ENCODE peak calls at places on chromosomes 1 and 21, in six cellular contexts. K, F, V, O, H and W are unnamed samples.

GRCh38 chr1:53332188-53332564 is 4.3 kb upstream of the LRP8 start:
- DNase-seq in K (no peak), F (peak), V (no peak), O (no peak), H (no peak), W (no peak)

GRCh38 chr1:227885135-227885647 is 62.5 kb downstream of the WNT9A start:
- DNase-seq in K (peak), F (peak), V (no peak), O (no peak), H (no peak), W (no peak)

GRCh38 chr1:111581166-111581565 is 38.4 kb upstream of the RAP1A start:
- DNase-seq in K (no peak), F (no peak), V (no peak), O (no peak), H (no peak), W (no peak)

GRCh38 chr1:159341736-159342135 is 39.6 kb downstream of the FCER1A start:
- DNase-seq in K (no peak), F (no peak), V (no peak), O (no peak), H (no peak), W (no peak)

GRCh38 chr1:37158113-37158749 is 123.9 kb upstream of the GRIK3 start:
- DNase-seq in K (no peak), F (peak), V (no peak), O (no peak), H (no peak), W (no peak)

GRCh38 chr1:245205396-245205795 is 50.6 kb downstream of the KIF26B start:
- DNase-seq in K (no peak), F (no peak), V (no peak), O (no peak), H (no peak), W (no peak)

GRCh38 chr1:192575499-192576189 is at the start of gene RGS1:
- DNase-seq in K (no peak), F (no peak), V (no peak), O (peak), H (no peak), W (no peak)

GRCh38 chr1:204941415-204942338 is 71.0 kb downstream of the NFASC start:
- DNase-seq in K (peak), F (peak), V (peak), O (no peak), H (peak), W (peak)

GRCh38 chr1:105556266-105556665 is 1500.2 kb upstream of the PRMT6 start:
- DNase-seq in K (no peak), F (no peak), V (no peak), O (no peak), H (no peak), W (no peak)

GRCh38 chr21:28823464-28823863 is 169.2 kb downstream of the LTN1 start:
- DNase-seq in K (no peak), F (no peak), V (no peak), O (no peak), H (no peak), W (no peak)

GRCh38 chr1:226939439-226940028 is 560 bp upstream of the COQ8A start:
- DNase-seq in K (peak), F (no peak), V (peak), O (no peak), H (no peak), W (no peak)

GRCh38 chr1:179079113-179079761 is 2.6 kb upstream of the TOR3A start:
- DNase-seq in K (peak), F (no peak), V (peak), O (no peak), H (peak), W (peak)

GRCh38 chr1:162976628-162977027 is 92.5 kb upstream of the RGS4 start:
- DNase-seq in K (no peak), F (no peak), V (no peak), O (no peak), H (no peak), W (no peak)

GRCh38 chr1:2391034-2391384 is 345 bp downstream of the MORN1 start:
- DNase-seq in K (peak), F (peak), V (peak), O (no peak), H (no peak), W (peak)

GRCh38 chr1:41576206-41576605 is 91.7 kb upstream of the EDN2 start:
- DNase-seq in K (no peak), F (no peak), V (no peak), O (no peak), H (no peak), W (no peak)

GRCh38 chr1:175612286-175612685 is 131.1 kb downstream of the TNR start:
- DNase-seq in K (no peak), F (no peak), V (no peak), O (no peak), H (no peak), W (no peak)

GRCh38 chr1:182990413-182991144 is 32.6 kb upstream of the LAMC1 start:
- DNase-seq in K (no peak), F (no peak), V (no peak), O (no peak), H (no peak), W (no peak)

GRCh38 chr1:8463144-8463927 is 145.4 kb downstream of the SLC45A1 start:
- DNase-seq in K (peak), F (no peak), V (no peak), O (no peak), H (peak), W (no peak)

GRCh38 chr21:15837603-15838002 is 107.8 kb downstream of the USP25 start:
- DNase-seq in K (no peak), F (no peak), V (no peak), O (no peak), H (no peak), W (no peak)

GRCh38 chr1:58249729-58250586 is 296.6 kb downstream of the OMA1 start:
- DNase-seq in K (peak), F (peak), V (no peak), O (no peak), H (peak), W (no peak)

GRCh38 chr21:42469272-42469671 is 26.8 kb downstream of the RSPH1 start:
- DNase-seq in K (no peak), F (no peak), V (no peak), O (peak), H (peak), W (no peak)

GRCh38 chr1:184002071-184002470 is 35.5 kb downstream of the COLGALT2 start:
- DNase-seq in K (no peak), F (no peak), V (no peak), O (no peak), H (peak), W (no peak)

GRCh38 chr1:182389619-182390047 is 2.0 kb downstream of the GLUL start:
- DNase-seq in K (peak), F (no peak), V (no peak), O (no peak), H (peak), W (no peak)

GRCh38 chr1:119554188-119554587 is 47.2 kb downstream of the HSD3B1 start:
- DNase-seq in K (peak), F (no peak), V (no peak), O (no peak), H (no peak), W (no peak)

GRCh38 chr1:212286437-212287131 is 1.4 kb downstream of the PPP2R5A start:
- DNase-seq in K (no peak), F (no peak), V (peak), O (no peak), H (no peak), W (no peak)

GRCh38 chr21:34924194-34924593 is 124.9 kb downstream of the RUNX1 start:
- DNase-seq in K (no peak), F (no peak), V (no peak), O (no peak), H (no peak), W (no peak)

GRCh38 chr1:41861509-41862410 is 57.0 kb downstream of the HIVEP3 start:
- DNase-seq in K (no peak), F (no peak), V (no peak), O (no peak), H (no peak), W (no peak)

GRCh38 chr21:24375201-24375600 is 1232.1 kb downstream of the MRPL39 start:
- DNase-seq in K (no peak), F (peak), V (no peak), O (no peak), H (no peak), W (no peak)

GRCh38 chr1:158638905-158639304 is 33.8 kb downstream of the OR10Z1 start:
- DNase-seq in K (no peak), F (no peak), V (no peak), O (no peak), H (no peak), W (no peak)

GRCh38 chr1:44648514-44649250 is 25.6 kb downstream of the TMEM53 start:
- DNase-seq in K (no peak), F (no peak), V (no peak), O (no peak), H (no peak), W (no peak)

GRCh38 chr1:94514095-94514727 is 27.3 kb downstream of the F3 start:
- DNase-seq in K (peak), F (peak), V (no peak), O (no peak), H (peak), W (peak)

GRCh38 chr1:243842978-243843490 is 7.0 kb downstream of the AKT3 start:
- DNase-seq in K (no peak), F (no peak), V (no peak), O (no peak), H (no peak), W (peak)
- TF ChIP-seq CHD2 in K (no peak), F (no peak), V (no peak), O (no peak), H (no peak), W (no peak)

GRCh38 chr1:165886988-165887387 is 59.6 kb downstream of the UCK2 start:
- DNase-seq in K (no peak), F (no peak), V (no peak), O (no peak), H (no peak), W (no peak)

GRCh38 chr1:165884690-165885304 is 57.4 kb downstream of the UCK2 start:
- DNase-seq in K (no peak), F (no peak), V (no peak), O (no peak), H (peak), W (no peak)

GRCh38 chr1:165885305-165885694 is 57.9 kb downstream of the UCK2 start:
- DNase-seq in K (no peak), F (no peak), V (no peak), O (no peak), H (no peak), W (no peak)

GRCh38 chr1:165887877-165888551 is 60.6 kb downstream of the UCK2 start:
- DNase-seq in K (no peak), F (no peak), V (no peak), O (no peak), H (no peak), W (no peak)

GRCh38 chr1:165886193-165886592 is 58.8 kb downstream of the UCK2 start:
- DNase-seq in K (no peak), F (no peak), V (no peak), O (no peak), H (no peak), W (no peak)
- TF ChIP-seq MAX in K (no peak), F (no peak), V (no peak), O (no peak), H (no peak), W (no peak)

GRCh38 chr1:99457381-99458165 is 188.3 kb upstream of the PALMD start:
- DNase-seq in K (peak), F (no peak), V (no peak), O (no peak), H (no peak), W (no peak)
- TF ChIP-seq CHD2 in K (no peak), F (no peak), V (no peak), O (no peak), H (no peak), W (no peak)

DNA sequence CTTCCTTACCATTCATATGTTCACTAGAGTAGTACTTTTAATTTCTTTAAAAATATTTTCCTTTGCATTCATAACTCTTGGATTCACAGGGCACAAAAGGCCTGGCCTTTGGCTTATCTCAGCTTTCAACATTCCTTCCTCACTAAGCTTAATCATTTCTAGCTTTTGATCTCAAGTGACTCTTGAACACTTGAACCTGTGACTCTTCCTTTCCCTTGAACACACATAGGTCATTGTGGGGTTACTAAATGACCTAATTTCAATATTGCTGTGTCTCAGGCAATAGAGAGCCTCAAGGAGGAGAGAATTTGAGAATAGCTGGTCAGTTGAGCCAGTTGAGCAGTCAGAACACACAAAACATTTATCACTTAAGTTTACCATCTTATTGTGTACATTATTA is 49.9 kb downstream of the COL11A1 start:
- DNase-seq in K (no peak), F (no peak), V (no peak), O (no peak), H (no peak), W (no peak)
- TF ChIP-seq MAX in K (no peak), F (no peak), V (no peak), O (no peak), H (no peak), W (no peak)

GRCh38 chr1:97980530-97980929 is 59.7 kb upstream of the DPYD start:
- DNase-seq in K (no peak), F (no peak), V (no peak), O (no peak), H (no peak), W (no peak)
- TF ChIP-seq CHD2 in K (no peak), F (no peak), V (no peak), O (no peak), H (no peak), W (no peak)

GRCh38 chr1:16021681-16022080 is at the start of gene CLCNKA:
- DNase-seq in K (no peak), F (no peak), V (no peak), O (no peak), H (no peak), W (no peak)

GRCh38 chr1:16019580-16020277 is 1.9 kb upstream of the HSPB7 start:
- DNase-seq in K (peak), F (no peak), V (no peak), O (no peak), H (no peak), W (no peak)

GRCh38 chr1:16018308-16018707 is 465 bp upstream of the HSPB7 start:
- DNase-seq in K (no peak), F (no peak), V (no peak), O (no peak), H (no peak), W (no peak)

GRCh38 chr1:16018749-16019515 is 1.1 kb upstream of the HSPB7 start:
- DNase-seq in K (peak), F (no peak), V (no peak), O (no peak), H (no peak), W (no peak)

GRCh38 chr1:16020325-16020724 is 1.5 kb upstream of the CLCNKA start:
- DNase-seq in K (no peak), F (no peak), V (no peak), O (no peak), H (no peak), W (no peak)
- TF ChIP-seq MAX in K (no peak), F (no peak), V (no peak), O (no peak), H (no peak), W (no peak)

DNA sequence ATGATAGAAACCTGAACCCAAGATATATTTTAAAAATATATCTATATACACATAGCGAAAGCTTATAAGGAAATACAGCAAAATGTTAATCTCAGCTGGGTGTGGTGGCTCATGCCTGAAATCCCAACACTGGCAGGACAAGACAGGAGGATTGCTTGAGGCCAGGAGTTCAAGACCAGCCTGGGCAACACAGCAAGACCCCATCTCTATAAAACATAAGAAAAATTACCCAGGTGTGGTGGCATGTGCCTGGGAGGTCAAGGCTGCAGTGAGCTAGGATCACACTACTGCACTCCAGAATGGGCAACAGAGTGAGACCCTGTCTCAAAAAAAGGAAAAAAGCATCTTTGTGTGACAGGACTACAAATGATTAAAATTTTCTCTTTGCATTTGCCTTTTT is 6.0 kb upstream of the SRM start:
- DNase-seq in K (no peak), F (no peak), V (no peak), O (no peak), H (no peak), W (no peak)
- TF ChIP-seq CHD2 in K (no peak), F (no peak), V (no peak), O (no peak), H (no peak), W (no peak)

GRCh38 chr1:230937370-230937769 is 41.3 kb downstream of the TTC13 start:
- DNase-seq in K (no peak), F (no peak), V (no peak), O (no peak), H (no peak), W (no peak)

GRCh38 chr1:230943048-230943593 is 35.5 kb downstream of the TTC13 start:
- DNase-seq in K (no peak), F (no peak), V (no peak), O (no peak), H (no peak), W (no peak)

GRCh38 chr1:230938924-230939368 is 39.7 kb downstream of the TTC13 start:
- DNase-seq in K (no peak), F (no peak), V (no peak), O (no peak), H (no peak), W (no peak)

GRCh38 chr1:230939806-230940489 is 38.7 kb downstream of the TTC13 start:
- DNase-seq in K (no peak), F (no peak), V (no peak), O (no peak), H (no peak), W (no peak)

GRCh38 chr1:230940848-230941247 is 37.8 kb downstream of the TTC13 start:
- DNase-seq in K (no peak), F (no peak), V (no peak), O (no peak), H (no peak), W (no peak)
- TF ChIP-seq MAX in K (no peak), F (no peak), V (no peak), O (no peak), H (no peak), W (no peak)